ENCODE peak calls at places on chromosomes 5 and 9, in four cellular contexts. One of them, this sample, is unnamed.

GRCh38 chr5:111584651-111585050 is 72.3 kb upstream of the STARD4 start:
- DNase-seq in SK-N-SH: no peak
- DNase-seq in HepG2: no peak
- DNase-seq in K562: no peak
- DNase-seq in this sample: no peak

GRCh38 chr5:77104813-77105212 is 17.7 kb upstream of the ZBED3 start:
- DNase-seq in SK-N-SH: no peak
- DNase-seq in HepG2: no peak
- DNase-seq in K562: no peak
- DNase-seq in this sample: no peak

GRCh38 chr5:39100851-39101396 is 26.7 kb upstream of the RICTOR start:
- DNase-seq in SK-N-SH: no peak
- DNase-seq in HepG2: peak
- DNase-seq in K562: no peak
- DNase-seq in this sample: no peak

GRCh38 chr5:93954421-93955069 is 213.1 kb upstream of the POU5F2 start:
- DNase-seq in SK-N-SH: no peak
- DNase-seq in HepG2: no peak
- DNase-seq in K562: no peak
- DNase-seq in this sample: no peak

GRCh38 chr9:114216081-114216480 is 60.7 kb downstream of the COL27A1 start:
- DNase-seq in SK-N-SH: peak
- DNase-seq in HepG2: no peak
- DNase-seq in K562: no peak
- DNase-seq in this sample: no peak

GRCh38 chr5:1110930-1111726 is 735 bp downstream of the SLC12A7 start:
- DNase-seq in SK-N-SH: peak
- DNase-seq in HepG2: no peak
- DNase-seq in K562: peak
- DNase-seq in this sample: no peak

GRCh38 chr9:94864183-94864582 is 137.7 kb downstream of the AOPEP start:
- DNase-seq in SK-N-SH: no peak
- DNase-seq in HepG2: no peak
- DNase-seq in K562: no peak
- DNase-seq in this sample: no peak

GRCh38 chr5:172527559-172527958 is 73.2 kb upstream of the SH3PXD2B start:
- DNase-seq in SK-N-SH: no peak
- DNase-seq in HepG2: no peak
- DNase-seq in K562: no peak
- DNase-seq in this sample: no peak

GRCh38 chr5:78677777-78678668 is 29.5 kb upstream of the LHFPL2 start:
- DNase-seq in SK-N-SH: peak
- DNase-seq in HepG2: no peak
- DNase-seq in K562: peak
- DNase-seq in this sample: peak

GRCh38 chr5:32190094-32190493 is 16.0 kb upstream of the GOLPH3 start:
- DNase-seq in SK-N-SH: peak
- DNase-seq in HepG2: no peak
- DNase-seq in K562: no peak
- DNase-seq in this sample: no peak

GRCh38 chr9:133955821-133956411 is 36.2 kb downstream of the VAV2 start:
- DNase-seq in SK-N-SH: peak
- DNase-seq in HepG2: no peak
- DNase-seq in K562: no peak
- DNase-seq in this sample: no peak

GRCh38 chr9:98884849-98885248 is 58.9 kb upstream of the COL15A1 start:
- DNase-seq in SK-N-SH: no peak
- DNase-seq in HepG2: no peak
- DNase-seq in K562: no peak
- DNase-seq in this sample: no peak

GRCh38 chr9:14180077-14180941 is 133.6 kb downstream of the NFIB start:
- DNase-seq in SK-N-SH: no peak
- DNase-seq in HepG2: no peak
- DNase-seq in K562: no peak
- DNase-seq in this sample: no peak

GRCh38 chr9:120654278-120654677 is 60.0 kb downstream of the MEGF9 start:
- DNase-seq in SK-N-SH: no peak
- DNase-seq in HepG2: no peak
- DNase-seq in K562: no peak
- DNase-seq in this sample: no peak

GRCh38 chr5:135921388-135921787 is 25.7 kb upstream of the IL9 start:
- DNase-seq in SK-N-SH: no peak
- DNase-seq in HepG2: no peak
- DNase-seq in K562: no peak
- DNase-seq in this sample: no peak

GRCh38 chr5:76082790-76083554 is at the start of gene SV2C:
- DNase-seq in SK-N-SH: peak
- DNase-seq in HepG2: no peak
- DNase-seq in K562: no peak
- DNase-seq in this sample: no peak

GRCh38 chr9:104177003-104177611 is 83.0 kb downstream of the SMC2 start:
- DNase-seq in SK-N-SH: no peak
- DNase-seq in HepG2: peak
- DNase-seq in K562: no peak
- DNase-seq in this sample: no peak

GRCh38 chr5:152405145-152405544 is at the start of gene NMUR2:
- DNase-seq in SK-N-SH: peak
- DNase-seq in HepG2: no peak
- DNase-seq in K562: no peak
- DNase-seq in this sample: no peak

GRCh38 chr9:112334319-112334828 is 955 bp upstream of the PTBP3 start:
- DNase-seq in SK-N-SH: no peak
- DNase-seq in HepG2: peak
- DNase-seq in K562: peak
- DNase-seq in this sample: no peak

GRCh38 chr5:172005708-172006377 is 595 bp downstream of the FBXW11 start:
- DNase-seq in SK-N-SH: peak
- DNase-seq in HepG2: peak
- DNase-seq in K562: peak
- DNase-seq in this sample: no peak

GRCh38 chr5:9514968-9515367 is 30.9 kb downstream of the SEMA5A start:
- DNase-seq in SK-N-SH: no peak
- DNase-seq in HepG2: no peak
- DNase-seq in K562: no peak
- DNase-seq in this sample: no peak

GRCh38 chr5:119083679-119084078 is 12.8 kb downstream of the DMXL1 start:
- DNase-seq in SK-N-SH: no peak
- DNase-seq in HepG2: no peak
- DNase-seq in K562: no peak
- DNase-seq in this sample: no peak

GRCh38 chr5:40687316-40687715 is 7.6 kb downstream of the PTGER4 start:
- DNase-seq in SK-N-SH: no peak
- DNase-seq in HepG2: no peak
- DNase-seq in K562: no peak
- DNase-seq in this sample: no peak

GRCh38 chr5:166073921-166074838 is 2217.3 kb upstream of the WWC1 start:
- DNase-seq in SK-N-SH: no peak
- DNase-seq in HepG2: no peak
- DNase-seq in K562: no peak
- DNase-seq in this sample: no peak

DNA sequence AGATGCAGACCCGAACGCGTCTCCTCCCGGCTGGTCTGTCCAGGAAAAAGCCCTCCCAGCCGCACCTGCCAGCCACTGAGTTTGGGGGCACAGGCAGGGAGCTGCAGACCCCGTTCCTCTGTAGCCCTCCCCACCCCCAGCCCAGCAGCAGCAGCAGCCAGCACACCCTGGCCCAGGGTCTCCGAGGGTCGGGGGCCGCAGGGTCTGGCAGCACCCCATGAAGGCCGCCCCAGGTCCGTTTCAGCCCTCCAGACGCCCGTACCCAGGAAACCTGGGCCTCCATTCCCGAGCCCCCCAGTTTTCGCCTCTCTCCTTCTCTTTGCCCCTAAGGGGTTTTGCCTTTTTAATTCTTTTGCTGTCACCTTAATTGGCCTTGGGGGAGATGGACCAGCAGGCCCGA is 19.7 kb downstream of the EXD3 start:
- DNase-seq in SK-N-SH: no peak
- DNase-seq in HepG2: no peak
- DNase-seq in K562: no peak
- DNase-seq in this sample: no peak
- TF ChIP-seq SIN3A in SK-N-SH: no peak
- TF ChIP-seq SIN3A in HepG2: no peak
- TF ChIP-seq SIN3A in K562: no peak
- TF ChIP-seq SIN3A in this sample: no peak

GRCh38 chr9:89893886-89894285 is 289.1 kb downstream of the GADD45G start:
- DNase-seq in SK-N-SH: no peak
- DNase-seq in HepG2: no peak
- DNase-seq in K562: no peak
- DNase-seq in this sample: no peak

GRCh38 chr9:89891221-89892052 is 286.6 kb downstream of the GADD45G start:
- DNase-seq in SK-N-SH: no peak
- DNase-seq in HepG2: no peak
- DNase-seq in K562: no peak
- DNase-seq in this sample: no peak

GRCh38 chr9:89890326-89890980 is 285.6 kb downstream of the GADD45G start:
- DNase-seq in SK-N-SH: no peak
- DNase-seq in HepG2: no peak
- DNase-seq in K562: no peak
- DNase-seq in this sample: no peak

GRCh38 chr9:89892920-89893319 is 288.1 kb downstream of the GADD45G start:
- DNase-seq in SK-N-SH: no peak
- DNase-seq in HepG2: no peak
- DNase-seq in K562: no peak
- DNase-seq in this sample: no peak

GRCh38 chr9:89892053-89892419 is 287.2 kb downstream of the GADD45G start:
- DNase-seq in SK-N-SH: no peak
- DNase-seq in HepG2: no peak
- DNase-seq in K562: no peak
- DNase-seq in this sample: no peak
- TF ChIP-seq MXI1 in SK-N-SH: no peak
- TF ChIP-seq MXI1 in HepG2: no peak
- TF ChIP-seq MXI1 in K562: no peak
- TF ChIP-seq MXI1 in this sample: no peak

GRCh38 chr5:79850316-79850822 is 140.7 kb downstream of the MTX3 start:
- DNase-seq in SK-N-SH: no peak
- DNase-seq in HepG2: no peak
- DNase-seq in K562: no peak
- DNase-seq in this sample: no peak
- TF ChIP-seq TAF1 in SK-N-SH: no peak
- TF ChIP-seq TAF1 in HepG2: no peak
- TF ChIP-seq TAF1 in K562: no peak
- TF ChIP-seq TAF1 in this sample: no peak

GRCh38 chr9:100452894-100453293 is 20.1 kb upstream of the TMEFF1 start:
- DNase-seq in SK-N-SH: no peak
- DNase-seq in HepG2: no peak
- DNase-seq in K562: no peak
- DNase-seq in this sample: no peak
- TF ChIP-seq SIN3A in SK-N-SH: no peak
- TF ChIP-seq SIN3A in HepG2: no peak
- TF ChIP-seq SIN3A in K562: no peak
- TF ChIP-seq SIN3A in this sample: no peak

GRCh38 chr5:139668924-139669680 is 21.0 kb downstream of the CXXC5 start:
- DNase-seq in SK-N-SH: no peak
- DNase-seq in HepG2: no peak
- DNase-seq in K562: no peak
- DNase-seq in this sample: no peak
- TF ChIP-seq MXI1 in SK-N-SH: no peak
- TF ChIP-seq MXI1 in HepG2: no peak
- TF ChIP-seq MXI1 in K562: no peak
- TF ChIP-seq MXI1 in this sample: no peak

GRCh38 chr5:113526421-113526820 is 12.9 kb downstream of the YTHDC2 start:
- DNase-seq in SK-N-SH: no peak
- DNase-seq in HepG2: no peak
- DNase-seq in K562: no peak
- DNase-seq in this sample: no peak

GRCh38 chr5:113527746-113528145 is 14.3 kb downstream of the YTHDC2 start:
- DNase-seq in SK-N-SH: no peak
- DNase-seq in HepG2: no peak
- DNase-seq in K562: no peak
- DNase-seq in this sample: no peak

GRCh38 chr5:113523168-113523567 is 9.7 kb downstream of the YTHDC2 start:
- DNase-seq in SK-N-SH: no peak
- DNase-seq in HepG2: no peak
- DNase-seq in K562: no peak
- DNase-seq in this sample: no peak

GRCh38 chr5:113520899-113521298 is 7.4 kb downstream of the YTHDC2 start:
- DNase-seq in SK-N-SH: no peak
- DNase-seq in HepG2: no peak
- DNase-seq in K562: no peak
- DNase-seq in this sample: no peak

GRCh38 chr5:113524927-113525326 is 11.4 kb downstream of the YTHDC2 start:
- DNase-seq in SK-N-SH: no peak
- DNase-seq in HepG2: no peak
- DNase-seq in K562: no peak
- DNase-seq in this sample: no peak
- TF ChIP-seq TAF1 in SK-N-SH: no peak
- TF ChIP-seq TAF1 in HepG2: no peak
- TF ChIP-seq TAF1 in K562: no peak
- TF ChIP-seq TAF1 in this sample: no peak

GRCh38 chr5:21680661-21681060 is 1172.5 kb downstream of the CDH12 start:
- DNase-seq in SK-N-SH: no peak
- DNase-seq in HepG2: no peak
- DNase-seq in K562: no peak
- DNase-seq in this sample: no peak
- TF ChIP-seq SIN3A in SK-N-SH: no peak
- TF ChIP-seq SIN3A in HepG2: no peak
- TF ChIP-seq SIN3A in K562: no peak
- TF ChIP-seq SIN3A in this sample: no peak

DNA sequence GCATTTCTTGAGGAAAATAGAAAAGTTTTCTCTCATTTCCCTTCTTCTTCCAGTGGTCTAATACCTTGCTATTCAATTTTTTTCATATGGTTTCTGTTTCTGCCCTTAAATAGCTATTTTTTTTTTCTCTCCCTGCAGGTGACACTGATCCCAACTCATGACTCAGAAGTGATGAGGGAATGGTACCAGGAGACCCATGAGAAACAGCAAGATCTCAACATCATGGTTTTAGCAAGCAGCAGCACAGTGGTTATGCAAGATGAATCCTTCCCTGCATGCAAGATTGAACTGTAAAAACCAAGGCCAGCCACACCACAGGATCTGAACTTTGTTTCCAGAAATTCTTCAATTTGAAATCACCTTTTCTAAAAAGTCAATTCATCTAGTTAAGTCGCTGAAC is 97.7 kb downstream of the MAP1B start:
- DNase-seq in SK-N-SH: no peak
- DNase-seq in HepG2: no peak
- DNase-seq in K562: no peak
- DNase-seq in this sample: no peak
- TF ChIP-seq MXI1 in SK-N-SH: no peak
- TF ChIP-seq MXI1 in HepG2: no peak
- TF ChIP-seq MXI1 in K562: no peak
- TF ChIP-seq MXI1 in this sample: no peak

This sample was measured in GM12878.